ENCODE peak calls at places on chromosomes 5 and 9, in five cellular contexts. F is CD8-positive, alpha-beta T cell; R is psoas muscle; G is spleen; X is naive thymus-derived CD4-positive, alpha-beta T cell. Y is an unnamed sample.

GRCh38 chr9:130937146-130938076 is 1.6 kb downstream of the FIBCD1 start:
- DNase-seq in F (no peak), R (no peak), G (no peak), X (no peak), Y (no peak)

GRCh38 chr5:96649251-96649937 is 12.8 kb upstream of the CAST start:
- DNase-seq in F (no peak), R (no peak), G (no peak), X (no peak), Y (no peak)

GRCh38 chr5:139783436-139783955 is 12.1 kb upstream of the PSD2 start:
- DNase-seq in F (no peak), R (peak; percentile 46), G (no peak), X (no peak), Y (no peak)

GRCh38 chr5:72109625-72110024 is 2.4 kb downstream of the MAP1B start:
- DNase-seq in F (no peak), R (no peak), G (no peak), X (no peak), Y (no peak)

GRCh38 chr9:13485068-13485596 is 205.6 kb upstream of the MPDZ start:
- DNase-seq in F (no peak), R (peak; percentile 82), G (no peak), X (no peak), Y (no peak)

GRCh38 chr9:133683494-133684460 is 47.6 kb downstream of the DBH start:
- DNase-seq in F (peak; percentile 52), R (peak; percentile 82), G (peak; percentile 70), X (peak; percentile 84), Y (peak; percentile 61)

GRCh38 chr5:163205645-163206044 is 231.8 kb upstream of the CCNG1 start:
- DNase-seq in F (no peak), R (no peak), G (no peak), X (no peak), Y (no peak)

GRCh38 chr5:16552666-16553343 is 64.0 kb downstream of the RETREG1 start:
- DNase-seq in F (peak; percentile 26), R (peak; percentile 87), G (no peak), X (peak; percentile 44), Y (peak; percentile 60)

GRCh38 chr9:93276973-93277372 is 93.0 kb downstream of the WNK2 start:
- DNase-seq in F (no peak), R (no peak), G (no peak), X (no peak), Y (no peak)

GRCh38 chr5:8769631-8770030 is 776.2 kb downstream of the SEMA5A start:
- DNase-seq in F (no peak), R (no peak), G (no peak), X (no peak), Y (no peak)

GRCh38 chr5:101679816-101680215 is 616.3 kb downstream of the SLCO4C1 start:
- DNase-seq in F (no peak), R (no peak), G (no peak), X (no peak), Y (no peak)

GRCh38 chr5:109511980-109512744 is 102.4 kb upstream of the PJA2 start:
- DNase-seq in F (no peak), R (no peak), G (no peak), X (no peak), Y (no peak)

GRCh38 chr5:121366515-121366914 is 485.2 kb upstream of the FTMT start:
- DNase-seq in F (no peak), R (no peak), G (no peak), X (no peak), Y (no peak)

GRCh38 chr9:73199886-73200285 is 48.2 kb downstream of the ANXA1 start:
- DNase-seq in F (no peak), R (no peak), G (no peak), X (no peak), Y (no peak)

GRCh38 chr5:151697452-151697851 is 10.7 kb upstream of the SPARC start:
- DNase-seq in F (no peak), R (no peak), G (no peak), X (no peak), Y (no peak)
- H3K27ac ChIP-seq in F (no peak overlapping the region), R (peak overlapping the region; percentile 64), G (peak overlapping the region; percentile 10), X (no peak overlapping the region), Y (no peak overlapping the region)

GRCh38 chr9:109734814-109735213 is 45.2 kb upstream of the PALM2AKAP2 start:
- DNase-seq in F (no peak), R (no peak), G (no peak), X (no peak), Y (no peak)
- H3K9me3 ChIP-seq in F (no peaks in the 10 kb centered on the region), R (no peaks in the 10 kb centered on the region), G (no peaks in the 10 kb centered on the region), X (no peaks in the 10 kb centered on the region), Y (no peaks in the 10 kb centered on the region)

DNA sequence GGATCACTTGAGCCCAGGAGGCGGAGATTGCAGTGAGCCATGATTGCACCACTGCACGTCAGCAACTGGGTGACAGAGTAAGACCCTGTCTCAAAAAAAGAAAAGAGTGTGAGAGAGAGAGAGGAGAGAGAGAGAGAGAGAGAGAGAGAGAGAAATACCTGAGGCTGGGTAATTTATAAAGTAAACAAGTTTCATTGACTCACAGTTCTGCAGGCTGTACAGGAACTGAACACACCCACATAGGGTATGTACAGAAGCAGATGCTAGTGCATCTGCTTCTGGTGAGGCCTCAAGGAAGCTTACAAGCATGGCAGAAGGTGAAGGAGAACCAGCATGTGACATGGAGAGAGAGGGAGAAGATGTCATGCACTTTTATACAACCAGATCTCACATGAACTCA is 46.4 kb upstream of the CHD1 start:
- DNase-seq in F (no peak), R (no peak), G (no peak), X (no peak), Y (no peak)
- H3K27ac ChIP-seq in F (no peak overlapping the region), R (no peak overlapping the region), G (no peak overlapping the region), X (no peak overlapping the region), Y (no peak overlapping the region)

GRCh38 chr9:102550266-102550665 is 444.9 kb upstream of the CYLC2 start:
- DNase-seq in F (no peak), R (no peak), G (no peak), X (no peak), Y (no peak)
- H3K9me3 ChIP-seq in F (no peaks in the 10 kb centered on the region), R (no peaks in the 10 kb centered on the region), G (peaks cover 16% of the 10 kb centered on the region), X (no peaks in the 10 kb centered on the region), Y (no peaks in the 10 kb centered on the region)

GRCh38 chr5:116037236-116037822 is 5.1 kb downstream of the ARL14EPL start:
- DNase-seq in F (no peak), R (no peak), G (no peak), X (no peak), Y (no peak)
- H3K27ac ChIP-seq in F (no peak overlapping the region), R (no peak overlapping the region), G (no peak overlapping the region), X (no peak overlapping the region), Y (no peak overlapping the region)

DNA sequence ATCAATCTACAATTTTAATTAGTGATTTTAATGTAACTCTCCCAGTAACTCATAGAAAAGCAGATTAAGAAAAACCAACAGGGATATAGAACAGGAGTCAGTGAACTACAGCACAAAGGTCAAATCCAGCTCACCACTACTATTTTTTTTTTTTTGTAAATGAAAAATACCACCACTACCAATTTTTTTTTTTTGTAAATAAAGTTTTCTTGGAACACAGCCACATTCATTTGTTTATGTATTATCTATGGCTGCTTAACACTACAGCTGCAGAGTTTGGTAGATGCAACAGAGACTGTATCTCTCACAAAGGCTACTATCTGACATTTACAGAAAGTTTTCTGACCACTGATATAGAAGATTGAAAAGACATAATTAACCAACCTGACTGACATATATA is 11.7 kb downstream of the ZNF510 start:
- DNase-seq in F (no peak), R (no peak), G (no peak), X (no peak), Y (no peak)
- H3K9me3 ChIP-seq in F (peaks cover 42% of the 10 kb centered on the region), R (peaks cover 96% of the 10 kb centered on the region), G (peaks cover 100% of the 10 kb centered on the region), X (peaks cover 29% of the 10 kb centered on the region), Y (peaks cover 37% of the 10 kb centered on the region)

GRCh38 chr9:37297592-37297991 is 124.9 kb upstream of the GRHPR start:
- DNase-seq in F (no peak), R (no peak), G (no peak), X (no peak), Y (no peak)
- H3K27ac ChIP-seq in F (no peak overlapping the region), R (no peak overlapping the region), G (peak overlapping the region; percentile 80), X (no peak overlapping the region), Y (no peak overlapping the region)

GRCh38 chr5:36017622-36018021 is 26.4 kb upstream of the UGT3A1 start:
- DNase-seq in F (no peak), R (no peak), G (no peak), X (no peak), Y (no peak)
- H3K9me3 ChIP-seq in F (peaks cover 5% of the 10 kb centered on the region), R (peaks cover 9% of the 10 kb centered on the region), G (peaks cover 39% of the 10 kb centered on the region), X (no peaks in the 10 kb centered on the region), Y (peaks cover 6% of the 10 kb centered on the region)